ENCODE peak calls at places on chromosomes 7 and 10, in four cellular contexts. S is stomach, V is kidney, J is H9. Y is an unnamed sample. For H3K4me1, the result is how much of the 10 kb centered on the place peaks cover.

GRCh38 chr10:123561145-123561448 is 105.1 kb upstream of the GPR26 start:
- DNase-seq in V (no peak), J (peak), S (no peak), Y (no peak)

GRCh38 chr7:131493081-131493480 is 63.3 kb downstream of the PODXL start:
- DNase-seq in V (no peak), J (no peak), S (no peak), Y (no peak)

GRCh38 chr7:68789597-68789996 is 808.7 kb upstream of the AUTS2 start:
- DNase-seq in S (no peak), J (no peak), V (no peak), Y (no peak)

GRCh38 chr7:1227814-1228534 is 4.7 kb upstream of the UNCX start:
- DNase-seq in V (no peak), S (no peak), J (peak), Y (no peak)

GRCh38 chr7:143285806-143286521 is 1.2 kb downstream of the TMEM139 start:
- DNase-seq in S (no peak), J (no peak), V (no peak), Y (no peak)

GRCh38 chr10:94314913-94315545 is 47.7 kb downstream of the NOC3L start:
- DNase-seq in V (no peak), J (no peak), S (no peak), Y (no peak)

GRCh38 chr7:131238260-131238940 is 89.3 kb upstream of the MKLN1 start:
- DNase-seq in V (no peak), J (no peak), S (no peak), Y (no peak)

GRCh38 chr10:3119796-3120459 is 52.6 kb downstream of the PFKP start:
- DNase-seq in V (peak), S (no peak), J (no peak), Y (no peak)

GRCh38 chr7:2242541-2243482 is 786 bp downstream of the NUDT1 start:
- DNase-seq in S (no peak), J (peak), V (no peak), Y (no peak)

GRCh38 chr10:75400769-75401568 is 595 bp downstream of the ZNF503 start:
- DNase-seq in V (peak), J (peak), S (peak), Y (peak)

GRCh38 chr10:83127942-83128575 is 1011.2 kb upstream of the GHITM start:
- DNase-seq in V (no peak), S (no peak), J (no peak), Y (no peak)

GRCh38 chr7:16420649-16421332 is 547 bp downstream of the CRPPA start:
- DNase-seq in J (peak), V (peak), S (peak), Y (peak)

GRCh38 chr7:104328308-104328969 is at the start of gene LHFPL3:
- DNase-seq in V (peak), S (no peak), J (peak), Y (no peak)

GRCh38 chr7:151109094-151110048 is 23.1 kb downstream of the AGAP3 start:
- DNase-seq in S (no peak), V (peak), J (no peak), Y (no peak)

GRCh38 chr10:24234784-24235183 is 25.8 kb downstream of the KIAA1217 start:
- DNase-seq in S (no peak), J (no peak), V (no peak), Y (no peak)

GRCh38 chr10:43959364-43959763 is 310.7 kb upstream of the ZNF32 start:
- DNase-seq in V (no peak), S (no peak), J (no peak), Y (peak)

GRCh38 chr7:128783143-128783799 is 7.7 kb upstream of the OPN1SW start:
- DNase-seq in J (peak), S (peak), V (peak), Y (no peak)

GRCh38 chr7:37211097-37211496 is 237.6 kb downstream of the ELMO1 start:
- DNase-seq in V (no peak), S (no peak), J (no peak), Y (no peak)

GRCh38 chr7:131560061-131560460 is 3.6 kb upstream of the PODXL start:
- DNase-seq in S (no peak), J (no peak), V (no peak), Y (no peak)

GRCh38 chr7:44486001-44486400 is 4.5 kb downstream of the NUDCD3 start:
- DNase-seq in J (no peak), S (no peak), V (no peak), Y (no peak)

GRCh38 chr10:129945031-129945430 is 19.0 kb downstream of the EBF3 start:
- DNase-seq in J (no peak), S (no peak), V (no peak), Y (no peak)

GRCh38 chr10:3054183-3054815 is 13.0 kb upstream of the PFKP start:
- DNase-seq in V (no peak), S (no peak), J (no peak), Y (no peak)

GRCh38 chr10:35384265-35384868 is 48.1 kb downstream of the CCNY start:
- DNase-seq in S (no peak), J (no peak), V (no peak), Y (no peak)
- H3K4me1 ChIP-seq in S (half or more), J (under half), V (under half), Y (under half)

GRCh38 chr10:7053195-7053594 is 357.6 kb downstream of the SFMBT2 start:
- DNase-seq in S (no peak), J (no peak), V (no peak), Y (no peak)

GRCh38 chr10:7056216-7056615 is 354.6 kb downstream of the SFMBT2 start:
- DNase-seq in J (no peak), S (no peak), V (no peak), Y (no peak)

GRCh38 chr10:7054915-7055314 is 355.9 kb downstream of the SFMBT2 start:
- DNase-seq in V (no peak), S (no peak), J (no peak), Y (no peak)
- TF ChIP-seq CTCF in V (no peak), S (no peak), J (peak), Y (no peak)

DNA sequence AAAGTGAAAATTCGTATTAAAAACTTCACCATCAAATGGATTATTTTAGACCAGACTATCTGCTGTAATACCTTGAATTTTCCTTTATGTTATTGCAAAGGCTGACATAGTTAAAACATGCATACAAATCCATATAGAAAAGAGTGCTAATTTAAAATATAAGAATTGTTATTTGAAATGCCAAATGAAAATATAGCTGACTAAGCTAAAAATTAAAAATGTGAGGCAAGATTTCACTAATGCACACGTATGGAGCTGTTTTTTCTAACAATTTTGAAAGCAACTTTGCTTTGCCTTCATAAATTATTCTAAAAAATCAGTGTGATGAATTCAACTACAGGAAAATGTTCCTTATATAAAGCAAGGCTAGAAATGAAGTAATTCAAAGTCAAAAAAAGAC is 62.5 kb downstream of the MPP7 start:
- DNase-seq in V (no peak), J (no peak), S (no peak), Y (no peak)
- H3K4me1 ChIP-seq in V (under half), J (under half), S (under half), Y (under half)

DNA sequence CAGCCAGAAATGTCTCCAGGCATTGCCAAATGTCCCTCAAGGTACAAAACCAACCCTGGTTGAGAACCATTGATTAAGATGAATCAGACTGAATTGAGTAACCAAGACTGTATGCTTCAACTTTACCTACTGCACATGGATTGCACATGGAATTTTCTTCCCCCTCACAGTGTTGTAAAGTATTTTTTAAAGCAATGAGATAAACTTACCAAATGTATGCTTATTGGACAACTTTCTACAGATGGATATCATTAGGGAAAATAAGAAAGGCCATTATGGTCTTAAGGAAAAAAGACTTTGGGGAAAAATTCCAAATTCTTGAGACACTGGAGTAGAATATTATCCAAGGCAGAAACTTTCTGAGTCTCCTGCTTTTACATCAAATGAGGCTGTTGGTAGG is 20.9 kb upstream of the MTPN start:
- DNase-seq in S (no peak), V (no peak), J (no peak), Y (no peak)
- TF ChIP-seq CTCF in S (no peak), V (no peak), J (no peak), Y (no peak)

GRCh38 chr7:30349816-30350215 is 65.4 kb downstream of the ZNRF2 start:
- DNase-seq in J (no peak), S (no peak), V (no peak), Y (no peak)
- H3K4me1 ChIP-seq in J (under half), S (half or more), V (under half), Y (under half)

GRCh38 chr10:132452216-132452650 is 55.2 kb downstream of the PWWP2B start:
- DNase-seq in S (no peak), V (peak), J (no peak), Y (no peak)
- TF ChIP-seq CTCF in S (no peak), V (no peak), J (peak), Y (no peak)

Y was measured in lung.